ENCODE peak calls at places on chromosomes 16 and 17, in six cellular contexts. X is left ventricle myocardium superior; N is activated CD4-positive, alpha-beta T cell treated with anti-CD3 and anti-CD28 coated beads for 1 hour; L is fibroblast of mammary gland; E is NCI-H460; D is HCT116. O is an unnamed sample.

GRCh38 chr16:86566601-86566965 is at the start of gene FOXC2:
- DNase-seq in X (peak; percentile 93), N (no peak), L (peak; percentile 94), E (no peak), D (no peak), O (peak; percentile 79)

GRCh38 chr16:80900593-80900954 is 96.2 kb upstream of the CDYL2 start:
- DNase-seq in X (no peak), N (no peak), L (no peak), E (no peak), D (no peak), O (no peak)

GRCh38 chr16:75288596-75289120 is 37.2 kb upstream of the BCAR1 start:
- DNase-seq in X (peak; percentile 39), N (peak; percentile 27), L (no peak), E (no peak), D (no peak), O (peak; percentile 77)

GRCh38 chr16:86590501-86591144 is 12.3 kb downstream of the FOXL1 start:
- DNase-seq in X (no peak), N (no peak), L (peak; percentile 91), E (peak; percentile 13), D (no peak), O (no peak)

GRCh38 chr16:65624696-65625095 is 502.8 kb upstream of the CDH11 start:
- DNase-seq in X (no peak), N (no peak), L (peak; percentile 38), E (no peak), D (no peak), O (no peak)

GRCh38 chr17:44363613-44364159 is at the start of gene FAM171A2:
- DNase-seq in X (peak; percentile 83), N (peak; percentile 40), L (peak; percentile 35), E (peak; percentile 46), D (no peak), O (peak; percentile 93)

GRCh38 chr17:3015890-3016289 is 47.5 kb downstream of the OR1D5 start:
- DNase-seq in X (peak; percentile 8), N (no peak), L (peak; percentile 59), E (no peak), D (no peak), O (no peak)

GRCh38 chr16:23847938-23848337 is 12.2 kb downstream of the PRKCB start:
- DNase-seq in X (no peak), N (no peak), L (no peak), E (no peak), D (no peak), O (peak; percentile 81)

GRCh38 chr17:45845376-45846185 is 900 bp downstream of the SPPL2C start:
- DNase-seq in X (no peak), N (no peak), L (no peak), E (no peak), D (no peak), O (peak; percentile 51)

GRCh38 chr17:44887971-44888955 is 11.0 kb downstream of the EFTUD2 start:
- DNase-seq in X (no peak), N (no peak), L (no peak), E (no peak), D (no peak), O (no peak)

GRCh38 chr16:26801628-26802027 is 265.1 kb upstream of the C16orf82 start:
- DNase-seq in X (no peak), N (no peak), L (no peak), E (no peak), D (no peak), O (no peak)

GRCh38 chr17:50501054-50501453 is 7.2 kb upstream of the MYCBPAP start:
- DNase-seq in X (no peak), N (no peak), L (peak; percentile 58), E (peak; percentile 45), D (peak; percentile 50), O (no peak)

GRCh38 chr16:24013054-24013636 is 177.4 kb downstream of the PRKCB start:
- DNase-seq in X (no peak), N (no peak), L (no peak), E (no peak), D (no peak), O (no peak)

O was measured in spleen.